ENCODE peak calls at places on chromosomes 7 and 10, in five cellular contexts. N is spleen, P is coronary artery, R is ovary, C is gastrocnemius medialis. T is an unnamed sample.

GRCh38 chr7:35753761-35754603 is 46.9 kb upstream of the SEPTIN7 start:
- DNase-seq in C (peak), P (no peak), R (peak), N (no peak), T (no peak)

GRCh38 chr7:116665447-116665996 is 6.5 kb upstream of the MET start:
- DNase-seq in C (no peak), P (no peak), R (no peak), N (no peak), T (no peak)

GRCh38 chr10:91652364-91652763 is 19.5 kb upstream of the PPP1R3C start:
- DNase-seq in R (no peak), N (no peak), P (no peak), C (no peak), T (no peak)

GRCh38 chr10:102421645-102422585 is 1.3 kb downstream of the FBXL15 start:
- DNase-seq in P (no peak), R (peak), N (peak), C (no peak), T (peak)

GRCh38 chr10:35364808-35365207 is 28.5 kb downstream of the CCNY start:
- DNase-seq in P (no peak), R (no peak), N (no peak), C (no peak), T (no peak)

GRCh38 chr10:7520496-7521485 is 110.0 kb upstream of the SFMBT2 start:
- DNase-seq in R (no peak), C (no peak), N (no peak), P (no peak), T (no peak)

GRCh38 chr10:69362471-69362954 is 54.2 kb downstream of the TACR2 start:
- DNase-seq in P (peak), C (peak), R (no peak), N (no peak), T (peak)

GRCh38 chr7:138872576-138872975 is 74.6 kb upstream of the ATP6V0A4 start:
- DNase-seq in C (no peak), R (no peak), N (no peak), P (peak), T (no peak)

GRCh38 chr10:125208854-125209545 is 48.6 kb upstream of the CTBP2 start:
- DNase-seq in C (no peak), N (peak), P (no peak), R (peak), T (no peak)

GRCh38 chr7:48875300-48875916 is 48.9 kb upstream of the CDC14C start:
- DNase-seq in C (no peak), N (no peak), P (no peak), R (peak), T (peak)

GRCh38 chr7:128115326-128115820 is 84.1 kb upstream of the LRRC4 start:
- DNase-seq in R (no peak), C (no peak), N (no peak), P (peak), T (no peak)

GRCh38 chr10:87861953-87862643 is 1.2 kb downstream of the KLLN start:
- DNase-seq in C (peak), N (peak), P (peak), R (peak), T (peak)

GRCh38 chr10:34890931-34891330 is 75.8 kb upstream of the PARD3 start:
- DNase-seq in N (no peak), C (no peak), P (no peak), R (no peak), T (no peak)

GRCh38 chr10:62052276-62052675 is 150.8 kb downstream of the ARID5B start:
- DNase-seq in P (no peak), N (no peak), C (peak), R (no peak), T (no peak)

GRCh38 chr7:33091111-33091531 is 18.1 kb downstream of the RP9 start:
- DNase-seq in P (no peak), N (no peak), R (no peak), C (no peak), T (no peak)

GRCh38 chr7:101767544-101767943 is 49.9 kb upstream of the CUX1 start:
- DNase-seq in R (no peak), N (no peak), C (no peak), P (no peak), T (no peak)

GRCh38 chr10:15843705-15844104 is 16.6 kb downstream of the MINDY3 start:
- DNase-seq in P (no peak), N (no peak), R (no peak), C (no peak), T (no peak)

GRCh38 chr10:97134202-97134601 is 51.6 kb downstream of the SLIT1 start:
- DNase-seq in N (peak), R (no peak), P (no peak), C (no peak), T (no peak)

GRCh38 chr10:78768882-78769281 is 299.9 kb upstream of the ZMIZ1 start:
- DNase-seq in P (no peak), N (no peak), C (no peak), R (no peak), T (no peak)

GRCh38 chr10:72089618-72090017 is 1.3 kb upstream of the SPOCK2 start:
- DNase-seq in C (no peak), N (no peak), R (no peak), P (no peak), T (no peak)

T was measured in SK-N-SH.